ENCODE peak calls at places on chromosomes 16 and 17, in nine cellular contexts. D, X, A, Q, B, O, H, Z and C are unnamed samples.

GRCh38 chr17:57125866-57126265 is 40.8 kb downstream of the AKAP1 start:
- DNase-seq in X (no peak), H (no peak), D (no peak), Z (no peak), Q (no peak), O (no peak), A (no peak), B (no peak), C (no peak)

GRCh38 chr17:42529054-42529453 is 7.0 kb upstream of the NAGLU start:
- DNase-seq in H (no peak), A (no peak), X (no peak), B (no peak), Z (no peak), Q (no peak), D (no peak), O (no peak), C (no peak)

GRCh38 chr16:86531193-86531550 is 20.8 kb downstream of the FOXF1 start:
- DNase-seq in H (no peak), B (no peak), Q (no peak), D (peak), X (no peak), O (no peak), A (peak), Z (peak), C (peak)

GRCh38 chr17:2853111-2853721 is 57.0 kb downstream of the RAP1GAP2 start:
- DNase-seq in B (peak), X (peak), A (peak), O (peak), D (peak), H (peak), Q (peak), Z (peak), C (no peak)

GRCh38 chr17:46198233-46198632 is 5.0 kb upstream of the KANSL1 start:
- DNase-seq in Z (no peak), B (no peak), H (no peak), A (no peak), O (no peak), Q (no peak), X (no peak), D (no peak), C (no peak)

GRCh38 chr17:4914009-4914408 is 11.1 kb upstream of the CHRNE start:
- DNase-seq in D (no peak), O (no peak), A (no peak), Q (peak), H (no peak), Z (no peak), B (no peak), X (no peak), C (no peak)

GRCh38 chr16:89101303-89102034 is 7.8 kb downstream of the ACSF3 start:
- DNase-seq in A (peak), B (no peak), Z (no peak), O (no peak), X (no peak), D (no peak), H (no peak), Q (no peak), C (no peak)

GRCh38 chr16:48531011-48531962 is 78.7 kb downstream of the N4BP1 start:
- DNase-seq in Q (no peak), H (no peak), O (peak), Z (peak), B (no peak), A (no peak), X (no peak), D (peak), C (no peak)

GRCh38 chr16:3673201-3673600 is 18.7 kb downstream of the DNASE1 start:
- DNase-seq in O (no peak), H (no peak), Z (no peak), D (no peak), X (no peak), A (peak), Q (no peak), B (no peak), C (no peak)

GRCh38 chr16:55326261-55326802 is 2.3 kb downstream of the IRX6 start:
- DNase-seq in O (no peak), B (no peak), X (no peak), D (no peak), Z (no peak), H (no peak), Q (no peak), A (no peak), C (no peak)

GRCh38 chr17:7261377-7262191 is 694 bp downstream of the CLDN7 start:
- DNase-seq in Q (no peak), D (no peak), Z (no peak), H (peak), X (no peak), O (peak), A (no peak), B (no peak), C (no peak)

GRCh38 chr16:89004209-89004831 is 27.3 kb upstream of the CBFA2T3 start:
- DNase-seq in D (peak), A (peak), B (no peak), X (no peak), O (peak), Z (peak), H (peak), Q (no peak), C (no peak)

GRCh38 chr17:34361478-34362061 is 1.5 kb downstream of the CCL1 start:
- DNase-seq in O (peak), Q (peak), B (peak), H (peak), Z (peak), X (peak), A (peak), D (peak), C (peak)
- TF ChIP-seq CTCF in O (peak), Q (peak), B (peak), H (peak), Z (peak), X (peak), A (peak), D (peak), C (peak)

DNA sequence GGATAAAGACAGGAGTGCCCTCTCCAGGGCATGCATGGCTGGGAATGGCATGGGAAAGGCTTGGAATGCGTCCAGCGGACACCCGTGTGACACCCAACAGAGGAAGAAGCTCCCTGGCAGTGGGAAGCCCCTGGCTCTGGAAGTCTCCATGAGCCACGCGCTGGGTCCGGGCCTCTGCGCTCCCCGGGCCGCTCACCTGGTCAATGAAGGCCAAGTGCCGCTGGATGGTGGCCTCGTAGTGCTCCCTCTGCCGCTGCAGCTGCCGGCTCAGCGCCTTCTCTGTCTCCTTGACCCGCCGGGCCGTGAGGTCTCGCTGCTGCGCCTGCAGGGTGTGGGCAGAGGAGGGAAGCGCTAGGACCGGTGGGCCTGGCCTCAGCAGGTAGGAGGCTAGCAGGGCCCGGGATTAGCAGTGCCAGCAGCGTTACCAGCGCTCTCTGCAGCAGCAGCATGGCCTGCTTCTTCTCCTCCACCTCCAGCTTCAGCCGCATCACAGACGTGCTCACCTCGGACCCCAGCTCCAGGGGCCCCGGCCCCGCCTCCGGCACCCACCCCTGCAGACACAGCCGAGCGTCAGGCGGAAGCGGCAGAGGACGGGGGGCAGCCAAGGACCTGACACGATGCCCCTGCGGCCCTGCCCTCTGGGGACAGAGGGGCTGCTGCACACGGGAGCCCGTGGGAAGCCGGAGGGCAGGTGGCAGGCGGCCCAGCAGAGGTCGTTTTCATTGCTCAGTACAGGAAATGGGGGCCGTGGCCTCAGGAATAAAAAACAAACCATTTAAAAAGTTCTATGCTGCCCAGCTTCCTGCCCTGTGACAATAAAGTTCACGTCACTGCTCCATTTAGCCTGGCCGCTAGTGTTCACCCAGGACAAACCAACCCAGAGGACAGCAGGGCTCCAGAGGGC is 26.0 kb downstream of the CEP131 start:
- DNase-seq in D (no peak), A (no peak), Q (no peak), Z (no peak), B (no peak), H (no peak), X (no peak), O (no peak), C (no peak)
- H3K27ac ChIP-seq in D (no peak), A (no peak), Q (no peak), Z (no peak), B (no peak), H (no peak), X (no peak), O (no peak), C (no peak)

GRCh38 chr17:47879776-47880452 is 16.1 kb upstream of the SP2 start:
- DNase-seq in X (no peak), A (no peak), B (no peak), Q (no peak), D (no peak), H (no peak), O (no peak), Z (no peak), C (no peak)

GRCh38 chr17:47884427-47884740 is 11.7 kb upstream of the SP2 start:
- DNase-seq in D (no peak), Q (no peak), X (no peak), O (no peak), A (no peak), H (no peak), B (no peak), Z (no peak), C (no peak)

GRCh38 chr17:47882695-47883588 is 13.1 kb upstream of the SP2 start:
- DNase-seq in H (no peak), O (no peak), Z (no peak), B (no peak), Q (no peak), D (no peak), X (no peak), A (no peak), C (no peak)

GRCh38 chr17:47883589-47884426 is 12.2 kb upstream of the SP2 start:
- DNase-seq in H (no peak), B (no peak), O (no peak), A (no peak), D (no peak), Z (no peak), Q (no peak), X (no peak), C (no peak)

GRCh38 chr17:47882247-47882646 is 13.8 kb upstream of the SP2 start:
- DNase-seq in B (no peak), D (no peak), X (peak), H (no peak), Z (peak), A (no peak), O (no peak), Q (peak), C (no peak)
- H3K4me3 ChIP-seq in B (peak), D (no peak), X (peak), H (no peak), Z (peak), A (no peak), O (no peak), Q (no peak), C (no peak)

DNA sequence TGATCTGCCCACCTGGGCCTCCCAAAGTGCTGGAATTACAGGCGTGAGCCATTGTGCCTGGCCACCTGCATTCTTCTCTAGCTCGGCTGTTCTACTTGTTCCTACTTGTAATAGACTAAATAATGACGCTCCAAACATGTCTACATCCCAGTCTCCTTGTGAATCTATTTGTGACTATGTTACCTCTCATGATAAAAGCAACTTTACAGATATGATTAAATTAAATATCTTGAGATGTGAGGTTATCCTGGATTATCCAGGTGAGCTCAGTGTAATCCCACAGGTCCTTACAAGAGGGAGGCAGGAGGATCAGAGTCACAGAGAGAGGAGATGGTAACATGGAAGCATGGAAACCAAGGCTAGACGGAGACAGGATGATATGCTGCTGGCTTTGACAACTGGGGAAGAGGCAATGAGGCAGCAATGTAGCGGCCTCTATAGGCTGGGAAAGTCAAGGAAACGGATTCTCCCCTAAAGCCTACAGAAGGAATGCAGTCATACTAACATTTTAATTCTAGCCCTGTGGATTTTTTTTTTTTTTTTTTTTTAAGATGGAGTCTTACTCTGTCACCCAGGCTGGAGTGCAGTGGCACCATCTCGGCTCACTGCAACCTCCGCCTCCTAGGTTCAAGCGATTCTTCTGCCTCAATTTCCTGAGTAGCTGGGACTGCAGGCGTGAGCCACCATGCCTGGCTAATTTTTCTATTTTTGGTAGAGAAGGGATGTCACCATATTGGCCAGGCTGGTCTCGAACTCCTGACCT is 5.0 kb upstream of the LASP1 start:
- DNase-seq in H (no peak), A (peak), Q (peak), X (no peak), Z (no peak), D (no peak), B (no peak), O (no peak), C (no peak)
- TF ChIP-seq CTCF in H (peak), A (no peak), Q (peak), X (no peak), Z (no peak), D (no peak), B (no peak), O (peak), C (no peak)

GRCh38 chr17:72345083-72345482 is 224.3 kb downstream of the SOX9 start:
- DNase-seq in B (no peak), O (no peak), H (no peak), Q (no peak), X (no peak), A (no peak), Z (no peak), D (no peak), C (no peak)

GRCh38 chr17:72345536-72345935 is 224.7 kb downstream of the SOX9 start:
- DNase-seq in Q (no peak), Z (no peak), A (no peak), H (no peak), O (no peak), B (no peak), D (no peak), X (no peak), C (no peak)

GRCh38 chr17:72343911-72344310 is 223.1 kb downstream of the SOX9 start:
- DNase-seq in Q (peak), D (no peak), B (no peak), A (no peak), Z (no peak), X (no peak), H (no peak), O (no peak), C (no peak)

GRCh38 chr17:72344613-72345012 is 223.8 kb downstream of the SOX9 start:
- DNase-seq in O (no peak), Q (no peak), H (no peak), X (no peak), D (no peak), B (no peak), A (no peak), Z (no peak), C (no peak)

DNA sequence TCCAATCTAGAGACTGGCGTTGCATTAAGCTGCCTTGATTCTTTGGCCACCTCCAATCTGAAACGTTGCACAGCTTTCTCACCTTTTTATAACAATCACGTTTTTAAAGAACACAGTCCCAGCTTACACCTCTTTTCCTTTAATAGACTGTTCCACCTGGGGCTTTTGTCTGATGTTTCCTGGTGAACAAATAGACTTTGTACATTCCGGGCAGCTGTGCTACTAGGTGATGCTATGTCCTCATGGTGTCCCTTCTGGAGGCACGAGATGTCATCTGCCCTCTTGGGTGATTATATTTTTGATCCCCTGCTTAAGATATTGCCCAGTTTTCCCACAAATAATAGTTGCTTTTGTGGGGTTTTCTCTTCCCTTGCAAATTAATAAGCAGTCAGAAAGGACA is 225.5 kb downstream of the SOX9 start:
- DNase-seq in X (no peak), H (no peak), A (no peak), O (no peak), Z (no peak), Q (no peak), B (no peak), D (no peak), C (no peak)
- H3K27ac ChIP-seq in X (no peak), H (no peak), A (no peak), O (no peak), Z (no peak), Q (no peak), B (no peak), D (no peak), C (no peak)

GRCh38 chr16:1301562-1301961 is 7.9 kb upstream of the UBE2I start:
- DNase-seq in O (no peak), H (no peak), Z (no peak), Q (no peak), D (no peak), X (no peak), A (no peak), B (no peak), C (no peak)
- H3K4me3 ChIP-seq in O (no peak), H (no peak), Z (no peak), Q (no peak), D (no peak), X (no peak), A (no peak), B (no peak), C (no peak)

GRCh38 chr17:67629963-67630320 is 87.8 kb upstream of the NOL11 start:
- DNase-seq in X (no peak), A (no peak), D (no peak), B (no peak), Q (peak), H (no peak), Z (no peak), O (peak), C (no peak)
- TF ChIP-seq CTCF in X (no peak), A (peak), D (peak), B (no peak), Q (peak), H (no peak), Z (no peak), O (peak), C (peak)

DNA sequence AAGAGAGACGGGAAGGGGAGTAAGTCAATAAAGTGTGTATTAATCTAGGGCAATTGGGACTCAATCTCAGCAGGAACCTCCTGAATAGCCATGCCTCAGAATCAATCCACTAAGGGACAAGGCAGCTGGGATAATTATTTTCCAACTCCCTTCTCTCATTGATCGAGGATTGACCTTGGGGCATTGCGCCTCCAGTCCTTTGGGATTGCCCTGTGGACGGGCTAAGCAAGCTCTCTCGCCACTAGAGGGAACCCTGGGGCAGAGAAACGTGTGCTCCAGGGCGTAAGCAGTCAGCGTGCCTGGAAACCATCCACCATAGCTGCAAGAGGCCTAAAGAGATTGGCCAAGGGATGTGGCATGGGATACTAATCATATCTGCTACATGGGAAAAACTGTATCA is 53.9 kb upstream of the ERCC4 start:
- DNase-seq in Q (peak), O (peak), X (peak), B (peak), H (peak), A (peak), D (peak), Z (peak), C (no peak)
- H3K27ac ChIP-seq in Q (no peak), O (no peak), X (no peak), B (no peak), H (no peak), A (no peak), D (no peak), Z (no peak), C (no peak)

GRCh38 chr17:83058478-83059167 is 20.8 kb upstream of the METRNL start:
- DNase-seq in Z (no peak), Q (no peak), D (no peak), H (peak), B (peak), O (peak), A (peak), X (peak), C (no peak)

GRCh38 chr17:83057397-83057761 is 22.0 kb upstream of the METRNL start:
- DNase-seq in H (no peak), Z (no peak), X (peak), Q (no peak), A (no peak), B (peak), O (peak), D (no peak), C (no peak)

GRCh38 chr17:83055911-83056582 is 23.4 kb upstream of the METRNL start:
- DNase-seq in Z (no peak), Q (peak), B (peak), D (no peak), X (peak), A (peak), O (no peak), H (peak), C (peak)

GRCh38 chr17:83056583-83057396 is 22.6 kb upstream of the METRNL start:
- DNase-seq in H (peak), Z (no peak), A (no peak), O (peak), X (peak), D (no peak), Q (no peak), B (peak), C (peak)

DNA sequence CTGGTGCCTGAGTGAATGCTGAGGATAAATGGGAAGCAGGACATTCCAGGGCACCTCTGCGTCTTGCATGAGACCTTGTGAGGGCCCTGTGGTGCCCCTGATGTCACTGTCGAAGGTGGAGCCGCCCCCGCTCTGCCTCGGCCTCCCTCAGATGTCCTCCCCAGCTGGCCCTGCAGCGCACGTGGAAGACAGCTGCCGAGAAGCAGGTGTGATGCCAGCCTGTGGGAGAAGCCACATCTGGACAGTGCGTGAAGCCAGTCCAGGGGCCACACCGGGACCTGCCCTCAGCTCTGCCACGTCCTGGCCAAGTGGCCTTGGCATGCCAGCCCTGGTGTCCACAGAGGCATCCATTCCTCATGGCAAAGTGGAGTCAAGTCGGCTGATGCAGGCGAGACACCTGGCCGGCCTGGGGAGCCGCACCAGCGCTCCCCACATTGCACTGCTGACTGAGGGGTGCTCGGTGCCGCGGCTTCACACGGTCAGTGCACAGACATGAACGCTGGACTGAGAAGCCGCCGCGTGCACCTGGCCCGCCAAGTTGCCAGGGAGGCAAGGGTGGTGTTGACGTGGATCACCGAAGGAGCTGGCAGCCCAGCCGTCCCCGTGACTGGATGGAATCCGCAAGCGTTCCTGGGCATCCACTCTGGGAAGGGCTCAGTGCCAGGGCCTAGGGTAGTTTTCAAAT is 21.5 kb upstream of the METRNL start:
- DNase-seq in O (peak), D (peak), B (peak), X (peak), A (peak), Z (no peak), Q (no peak), H (no peak), C (no peak)
- H3K4me3 ChIP-seq in O (no peak), D (no peak), B (no peak), X (no peak), A (no peak), Z (no peak), Q (no peak), H (no peak), C (no peak)